ENCODE peak calls at places on chromosomes 2 and 18, in nine cellular contexts. U is endodermal cell; M is neural crest cell; K is C1 segment of cervical spinal cord; I is activated effector memory CD4-positive, alpha-beta T cell treated with anti-CD3 and anti-CD28 coated beads, Interleukin-2, amount 50 U/mL, for 16 hours; Z is A549; B is mucosa of gallbladder; Y is PC-9; T is NCI-H2081. Q is an unnamed sample.

GRCh38 chr18:31983020-31983419 is 35.6 kb upstream of the RNF125 start:
- DNase-seq in U (no peak), M (no peak), K (no peak), I (no peak), Z (no peak), B (peak; percentile 22), Y (no peak), T (no peak), Q (no peak)

GRCh38 chr2:21270658-21271057 is 146.9 kb downstream of the TDRD15 start:
- DNase-seq in U (no peak), M (no peak), K (no peak), I (no peak), Z (no peak), B (peak; percentile 74), Y (no peak), T (no peak), Q (no peak)

GRCh38 chr2:229300371-229300770 is 29.3 kb upstream of the PID1 start:
- DNase-seq in U (no peak), M (no peak), K (no peak), I (no peak), Z (no peak), B (no peak), Y (no peak), T (no peak), Q (no peak)

GRCh38 chr2:120847700-120848321 is 112.1 kb downstream of the GLI2 start:
- DNase-seq in U (no peak), M (no peak), K (peak; percentile 17), I (peak; percentile 39), Z (no peak), B (no peak), Y (no peak), T (peak; percentile 83), Q (peak; percentile 64)

GRCh38 chr18:1663879-1664705 is 759.4 kb downstream of the ADCYAP1 start:
- DNase-seq in U (peak; percentile 91), M (peak; percentile 72), K (no peak), I (no peak), Z (peak; percentile 0), B (peak; percentile 28), Y (peak; percentile 46), T (peak; percentile 21), Q (no peak)

GRCh38 chr18:6397931-6398566 is 16.7 kb downstream of the L3MBTL4 start:
- DNase-seq in U (no peak), M (no peak), K (no peak), I (no peak), Z (no peak), B (no peak), Y (no peak), T (no peak), Q (no peak)

GRCh38 chr2:201680743-201681142 is 17.7 kb downstream of the MPP4 start:
- DNase-seq in U (peak; percentile 90), M (peak; percentile 28), K (no peak), I (peak; percentile 68), Z (peak; percentile 57), B (no peak), Y (peak; percentile 9), T (no peak), Q (no peak)

GRCh38 chr2:28952806-28953190 is 28.3 kb upstream of the TOGARAM2 start:
- DNase-seq in U (no peak), M (no peak), K (no peak), I (no peak), Z (no peak), B (no peak), Y (no peak), T (no peak), Q (no peak)

GRCh38 chr2:234304945-234305344 is 191.9 kb downstream of the ARL4C start:
- DNase-seq in U (peak; percentile 86), M (no peak), K (no peak), I (no peak), Z (peak; percentile 48), B (no peak), Y (peak; percentile 79), T (no peak), Q (no peak)

GRCh38 chr2:95004702-95005101 is 20.8 kb upstream of the MAL start:
- DNase-seq in U (no peak), M (no peak), K (no peak), I (peak; percentile 47), Z (no peak), B (no peak), Y (no peak), T (no peak), Q (no peak)

GRCh38 chr2:55225481-55226020 is 6.5 kb downstream of the CLHC1 start:
- DNase-seq in U (peak; percentile 59), M (no peak), K (no peak), I (no peak), Z (no peak), B (no peak), Y (no peak), T (no peak), Q (no peak)

GRCh38 chr18:37836071-37836470 is 270.5 kb upstream of the CELF4 start:
- DNase-seq in U (no peak), M (no peak), K (no peak), I (no peak), Z (no peak), B (no peak), Y (no peak), T (no peak), Q (no peak)

GRCh38 chr2:168964251-168964807 is 63.2 kb downstream of the G6PC2 start:
- DNase-seq in U (no peak), M (no peak), K (no peak), I (no peak), Z (no peak), B (no peak), Y (peak; percentile 22), T (no peak), Q (peak; percentile 51)

Q was measured in epithelial cell of prostate.